ENCODE peak calls at places on chromosomes 5 and 9, in eight cellular contexts. One of them, this sample, is unnamed. For H3K36me3, the result is how much of the 10 kb centered on the place peaks cover.

GRCh38 chr5:135446186-135446585 is 962 bp downstream of the DCANP1 start:
- DNase-seq in OCI-LY7: no peak
- DNase-seq in heart left ventricle: no peak
- DNase-seq in tibial nerve: no peak
- DNase-seq in body of pancreas: no peak
- DNase-seq in CD8-positive, alpha-beta T cell: no peak
- DNase-seq in GM23248: no peak
- DNase-seq in stomach: no peak
- DNase-seq in this sample: no peak

GRCh38 chr9:135332516-135332915 is 147.1 kb upstream of the PPP1R26 start:
- DNase-seq in OCI-LY7: no peak
- DNase-seq in heart left ventricle: no peak
- DNase-seq in tibial nerve: no peak
- DNase-seq in body of pancreas: peak
- DNase-seq in CD8-positive, alpha-beta T cell: no peak
- DNase-seq in GM23248: no peak
- DNase-seq in stomach: no peak
- DNase-seq in this sample: no peak

GRCh38 chr9:117232991-117233390 is 181.9 kb downstream of the ASTN2 start:
- DNase-seq in OCI-LY7: no peak
- DNase-seq in heart left ventricle: no peak
- DNase-seq in tibial nerve: no peak
- DNase-seq in body of pancreas: no peak
- DNase-seq in CD8-positive, alpha-beta T cell: no peak
- DNase-seq in GM23248: no peak
- DNase-seq in stomach: no peak
- DNase-seq in this sample: no peak

GRCh38 chr5:177357459-177358332 is at the start of gene RGS14:
- DNase-seq in OCI-LY7: peak
- DNase-seq in heart left ventricle: no peak
- DNase-seq in tibial nerve: no peak
- DNase-seq in body of pancreas: no peak
- DNase-seq in CD8-positive, alpha-beta T cell: peak
- DNase-seq in GM23248: peak
- DNase-seq in stomach: peak
- DNase-seq in this sample: peak

GRCh38 chr5:178454821-178455479 is 135.2 kb downstream of the COL23A1 start:
- DNase-seq in OCI-LY7: no peak
- DNase-seq in heart left ventricle: no peak
- DNase-seq in tibial nerve: no peak
- DNase-seq in body of pancreas: no peak
- DNase-seq in CD8-positive, alpha-beta T cell: no peak
- DNase-seq in GM23248: no peak
- DNase-seq in stomach: no peak
- DNase-seq in this sample: no peak

GRCh38 chr5:83608122-83608521 is 112.5 kb downstream of the HAPLN1 start:
- DNase-seq in OCI-LY7: peak
- DNase-seq in heart left ventricle: peak
- DNase-seq in tibial nerve: no peak
- DNase-seq in body of pancreas: peak
- DNase-seq in CD8-positive, alpha-beta T cell: no peak
- DNase-seq in GM23248: peak
- DNase-seq in stomach: peak
- DNase-seq in this sample: peak

GRCh38 chr9:18770509-18770908 is 262.5 kb downstream of the SAXO1 start:
- DNase-seq in OCI-LY7: no peak
- DNase-seq in heart left ventricle: no peak
- DNase-seq in tibial nerve: no peak
- DNase-seq in body of pancreas: no peak
- DNase-seq in CD8-positive, alpha-beta T cell: no peak
- DNase-seq in GM23248: no peak
- DNase-seq in stomach: no peak
- DNase-seq in this sample: no peak

GRCh38 chr5:26388946-26389345 is 649.4 kb downstream of the CDH9 start:
- DNase-seq in OCI-LY7: no peak
- DNase-seq in heart left ventricle: no peak
- DNase-seq in tibial nerve: no peak
- DNase-seq in body of pancreas: no peak
- DNase-seq in CD8-positive, alpha-beta T cell: no peak
- DNase-seq in GM23248: no peak
- DNase-seq in stomach: no peak
- DNase-seq in this sample: no peak

GRCh38 chr5:140509898-140510297 is 37.6 kb upstream of the EIF4EBP3 start:
- DNase-seq in OCI-LY7: no peak
- DNase-seq in heart left ventricle: no peak
- DNase-seq in tibial nerve: no peak
- DNase-seq in body of pancreas: no peak
- DNase-seq in CD8-positive, alpha-beta T cell: no peak
- DNase-seq in GM23248: no peak
- DNase-seq in stomach: no peak
- DNase-seq in this sample: peak

GRCh38 chr9:127195976-127196825 is 68.4 kb upstream of the GARNL3 start:
- DNase-seq in OCI-LY7: no peak
- DNase-seq in heart left ventricle: no peak
- DNase-seq in tibial nerve: no peak
- DNase-seq in body of pancreas: no peak
- DNase-seq in CD8-positive, alpha-beta T cell: no peak
- DNase-seq in GM23248: no peak
- DNase-seq in stomach: no peak
- DNase-seq in this sample: no peak

GRCh38 chr9:82132024-82132423 is 143.5 kb downstream of the SPATA31D1 start:
- DNase-seq in OCI-LY7: peak
- DNase-seq in heart left ventricle: no peak
- DNase-seq in tibial nerve: no peak
- DNase-seq in body of pancreas: no peak
- DNase-seq in CD8-positive, alpha-beta T cell: no peak
- DNase-seq in GM23248: no peak
- DNase-seq in stomach: no peak
- DNase-seq in this sample: no peak

GRCh38 chr5:166401391-166401790 is 1890.1 kb upstream of the WWC1 start:
- DNase-seq in OCI-LY7: no peak
- DNase-seq in heart left ventricle: no peak
- DNase-seq in tibial nerve: no peak
- DNase-seq in body of pancreas: no peak
- DNase-seq in CD8-positive, alpha-beta T cell: no peak
- DNase-seq in GM23248: no peak
- DNase-seq in stomach: no peak
- DNase-seq in this sample: no peak

GRCh38 chr5:159953609-159954008 is 37.3 kb downstream of the ADRA1B start:
- DNase-seq in OCI-LY7: no peak
- DNase-seq in heart left ventricle: no peak
- DNase-seq in tibial nerve: no peak
- DNase-seq in body of pancreas: no peak
- DNase-seq in CD8-positive, alpha-beta T cell: no peak
- DNase-seq in GM23248: no peak
- DNase-seq in stomach: no peak
- DNase-seq in this sample: no peak

GRCh38 chr5:600551-601541 is 11.3 kb upstream of the CEP72 start:
- DNase-seq in OCI-LY7: no peak
- DNase-seq in heart left ventricle: no peak
- DNase-seq in tibial nerve: no peak
- DNase-seq in body of pancreas: peak
- DNase-seq in CD8-positive, alpha-beta T cell: no peak
- DNase-seq in GM23248: no peak
- DNase-seq in stomach: peak
- DNase-seq in this sample: no peak

GRCh38 chr5:32087086-32088082 is 86.7 kb downstream of the GOLPH3 start:
- DNase-seq in OCI-LY7: no peak
- DNase-seq in heart left ventricle: no peak
- DNase-seq in tibial nerve: no peak
- DNase-seq in body of pancreas: no peak
- DNase-seq in CD8-positive, alpha-beta T cell: no peak
- DNase-seq in GM23248: no peak
- DNase-seq in stomach: no peak
- DNase-seq in this sample: no peak

GRCh38 chr9:101462558-101462957 is 27.0 kb upstream of the ALDOB start:
- DNase-seq in OCI-LY7: no peak
- DNase-seq in heart left ventricle: no peak
- DNase-seq in tibial nerve: no peak
- DNase-seq in body of pancreas: no peak
- DNase-seq in CD8-positive, alpha-beta T cell: no peak
- DNase-seq in GM23248: no peak
- DNase-seq in stomach: no peak
- DNase-seq in this sample: no peak

GRCh38 chr5:21820527-21820926 is 1032.6 kb downstream of the CDH12 start:
- DNase-seq in OCI-LY7: no peak
- DNase-seq in heart left ventricle: no peak
- DNase-seq in tibial nerve: no peak
- DNase-seq in body of pancreas: no peak
- DNase-seq in CD8-positive, alpha-beta T cell: no peak
- DNase-seq in GM23248: no peak
- DNase-seq in stomach: no peak
- DNase-seq in this sample: no peak

GRCh38 chr5:21817668-21818419 is 1035.3 kb downstream of the CDH12 start:
- DNase-seq in OCI-LY7: peak
- DNase-seq in heart left ventricle: no peak
- DNase-seq in tibial nerve: no peak
- DNase-seq in body of pancreas: no peak
- DNase-seq in CD8-positive, alpha-beta T cell: no peak
- DNase-seq in GM23248: peak
- DNase-seq in stomach: no peak
- DNase-seq in this sample: no peak

GRCh38 chr5:21823588-21823987 is 1029.6 kb downstream of the CDH12 start:
- DNase-seq in OCI-LY7: no peak
- DNase-seq in heart left ventricle: no peak
- DNase-seq in tibial nerve: no peak
- DNase-seq in body of pancreas: no peak
- DNase-seq in CD8-positive, alpha-beta T cell: no peak
- DNase-seq in GM23248: no peak
- DNase-seq in stomach: no peak
- DNase-seq in this sample: no peak

GRCh38 chr5:21826884-21827283 is 1026.3 kb downstream of the CDH12 start:
- DNase-seq in OCI-LY7: no peak
- DNase-seq in heart left ventricle: no peak
- DNase-seq in tibial nerve: no peak
- DNase-seq in body of pancreas: no peak
- DNase-seq in CD8-positive, alpha-beta T cell: no peak
- DNase-seq in GM23248: no peak
- DNase-seq in stomach: no peak
- DNase-seq in this sample: no peak

GRCh38 chr5:21823076-21823574 is 1030.0 kb downstream of the CDH12 start:
- DNase-seq in OCI-LY7: no peak
- DNase-seq in heart left ventricle: no peak
- DNase-seq in tibial nerve: no peak
- DNase-seq in body of pancreas: no peak
- DNase-seq in CD8-positive, alpha-beta T cell: no peak
- DNase-seq in GM23248: no peak
- DNase-seq in stomach: no peak
- DNase-seq in this sample: no peak
- H3K27ac ChIP-seq in OCI-LY7: no peak
- H3K27ac ChIP-seq in heart left ventricle: no peak
- H3K27ac ChIP-seq in tibial nerve: no peak
- H3K27ac ChIP-seq in body of pancreas: no peak
- H3K27ac ChIP-seq in CD8-positive, alpha-beta T cell: no peak
- H3K27ac ChIP-seq in GM23248: no peak
- H3K27ac ChIP-seq in stomach: no peak
- H3K27ac ChIP-seq in this sample: no peak

GRCh38 chr5:147403659-147404640 is 105.9 kb downstream of the DPYSL3 start:
- DNase-seq in OCI-LY7: no peak
- DNase-seq in heart left ventricle: peak
- DNase-seq in tibial nerve: no peak
- DNase-seq in body of pancreas: no peak
- DNase-seq in CD8-positive, alpha-beta T cell: no peak
- DNase-seq in GM23248: peak
- DNase-seq in stomach: no peak
- DNase-seq in this sample: peak
- H3K36me3 ChIP-seq in OCI-LY7: under half
- H3K36me3 ChIP-seq in heart left ventricle: under half
- H3K36me3 ChIP-seq in tibial nerve: under half
- H3K36me3 ChIP-seq in body of pancreas: under half
- H3K36me3 ChIP-seq in CD8-positive, alpha-beta T cell: under half
- H3K36me3 ChIP-seq in GM23248: under half
- H3K36me3 ChIP-seq in stomach: under half
- H3K36me3 ChIP-seq in this sample: under half

GRCh38 chr9:35562895-35563746 is 41.9 kb upstream of the TESK1 start:
- DNase-seq in OCI-LY7: no peak
- DNase-seq in heart left ventricle: no peak
- DNase-seq in tibial nerve: no peak
- DNase-seq in body of pancreas: no peak
- DNase-seq in CD8-positive, alpha-beta T cell: no peak
- DNase-seq in GM23248: no peak
- DNase-seq in stomach: no peak
- DNase-seq in this sample: no peak
- H3K27ac ChIP-seq in OCI-LY7: no peak
- H3K27ac ChIP-seq in heart left ventricle: peak
- H3K27ac ChIP-seq in tibial nerve: no peak
- H3K27ac ChIP-seq in body of pancreas: no peak
- H3K27ac ChIP-seq in CD8-positive, alpha-beta T cell: no peak
- H3K27ac ChIP-seq in GM23248: peak
- H3K27ac ChIP-seq in stomach: peak
- H3K27ac ChIP-seq in this sample: no peak

DNA sequence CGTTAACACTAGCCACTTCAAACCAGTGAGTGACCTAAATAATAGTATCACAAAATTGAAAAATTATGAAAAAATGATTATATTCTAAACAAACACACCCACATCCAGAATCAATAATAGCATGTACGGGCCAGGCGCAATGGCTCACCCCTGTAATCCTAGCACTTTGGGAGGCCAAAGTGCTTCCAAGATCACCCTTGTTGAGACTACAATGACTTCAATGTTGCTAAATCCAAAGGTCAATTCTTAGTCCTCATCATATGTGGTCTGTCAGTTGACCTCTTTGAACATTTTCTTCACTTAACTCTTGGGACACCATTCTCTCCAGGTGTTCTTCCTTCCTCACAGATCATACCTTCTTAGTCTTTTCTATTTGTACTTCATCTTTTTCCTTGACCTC is 11.3 kb downstream of the RIOK2 start:
- DNase-seq in OCI-LY7: no peak
- DNase-seq in heart left ventricle: no peak
- DNase-seq in tibial nerve: no peak
- DNase-seq in body of pancreas: no peak
- DNase-seq in CD8-positive, alpha-beta T cell: no peak
- DNase-seq in GM23248: no peak
- DNase-seq in stomach: no peak
- DNase-seq in this sample: no peak
- H3K36me3 ChIP-seq in OCI-LY7: half or more
- H3K36me3 ChIP-seq in heart left ventricle: under half
- H3K36me3 ChIP-seq in tibial nerve: under half
- H3K36me3 ChIP-seq in body of pancreas: under half
- H3K36me3 ChIP-seq in CD8-positive, alpha-beta T cell: under half
- H3K36me3 ChIP-seq in GM23248: half or more
- H3K36me3 ChIP-seq in stomach: half or more
- H3K36me3 ChIP-seq in this sample: half or more

DNA sequence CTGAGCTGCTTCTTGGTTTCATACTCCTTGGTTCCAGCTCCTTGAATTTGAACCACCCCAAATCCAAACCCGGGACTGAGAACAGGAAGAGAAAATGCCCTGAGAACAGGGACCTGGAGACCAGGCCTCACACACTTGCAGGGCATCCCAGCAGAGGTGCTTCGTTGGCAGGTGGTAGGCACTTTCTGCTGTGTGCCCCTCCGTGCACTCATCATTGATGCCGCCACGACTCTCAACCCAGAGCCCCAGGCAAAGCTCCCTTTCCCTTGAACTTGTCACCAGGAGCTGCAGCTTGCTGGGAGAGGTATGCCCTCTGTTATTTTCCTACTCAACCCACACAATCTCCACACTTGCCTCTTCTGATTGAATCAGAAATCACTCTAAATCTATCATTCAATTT is 217.8 kb upstream of the IRX1 start:
- DNase-seq in OCI-LY7: no peak
- DNase-seq in heart left ventricle: no peak
- DNase-seq in tibial nerve: no peak
- DNase-seq in body of pancreas: no peak
- DNase-seq in CD8-positive, alpha-beta T cell: no peak
- DNase-seq in GM23248: no peak
- DNase-seq in stomach: peak
- DNase-seq in this sample: no peak
- H3K27ac ChIP-seq in OCI-LY7: no peak
- H3K27ac ChIP-seq in heart left ventricle: no peak
- H3K27ac ChIP-seq in tibial nerve: no peak
- H3K27ac ChIP-seq in body of pancreas: no peak
- H3K27ac ChIP-seq in CD8-positive, alpha-beta T cell: no peak
- H3K27ac ChIP-seq in GM23248: no peak
- H3K27ac ChIP-seq in stomach: no peak
- H3K27ac ChIP-seq in this sample: no peak

This sample was measured in SJCRH30.